ENCODE peak calls at places on chromosomes 5 and 9, in ten cellular contexts. U is glomerular endothelial cell; I is stimulated activated naive CD8-positive, alpha-beta T cell treated with anti-CD3 and anti-CD28 coated beads, Interleukin-15, Interleukin-2, amounts not matched to agents 100 U/mL and 50 U/mL, for 24 hours; L is neural crest cell; C is CD4-positive, alpha-beta memory T cell; J is HCT116; R is Right ventricle myocardium superior; F is anterior cingulate cortex; V is NCI-H1105 treated with DMSO at 0.1 percent for 48 hours; H is HEK293T. P is an unnamed sample.

GRCh38 chr5:179864686-179865085 is 6.1 kb upstream of the MRNIP start:
- DNase-seq in U (no peak), I (no peak), L (no peak), C (no peak), J (no peak), R (no peak), F (no peak), V (no peak), H (no peak), P (peak)

GRCh38 chr5:57950616-57951228 is 468.1 kb upstream of the ACTBL2 start:
- DNase-seq in U (no peak), I (no peak), L (no peak), C (no peak), J (no peak), R (no peak), F (no peak), V (no peak), H (no peak), P (no peak)

GRCh38 chr5:17860660-17861315 is 226.5 kb downstream of the TAF11L14 start:
- DNase-seq in U (no peak), I (no peak), L (no peak), C (no peak), J (no peak), R (no peak), F (no peak), V (no peak), H (no peak), P (no peak)

GRCh38 chr5:167845952-167846351 is 445.5 kb upstream of the WWC1 start:
- DNase-seq in U (no peak), I (no peak), L (no peak), C (no peak), J (no peak), R (no peak), F (no peak), V (no peak), H (no peak), P (no peak)

GRCh38 chr5:59525957-59526356 is 367.6 kb downstream of the PDE4D start:
- DNase-seq in U (no peak), I (no peak), L (no peak), C (no peak), J (no peak), R (no peak), F (no peak), V (no peak), H (no peak), P (no peak)

GRCh38 chr5:112379541-112380325 is 39.3 kb downstream of the EPB41L4A start:
- DNase-seq in U (no peak), I (no peak), L (no peak), C (no peak), J (no peak), R (no peak), F (no peak), V (no peak), H (no peak), P (no peak)

GRCh38 chr9:130362691-130363090 is 82.1 kb upstream of the ASS1 start:
- DNase-seq in U (no peak), I (no peak), L (no peak), C (no peak), J (no peak), R (no peak), F (no peak), V (no peak), H (no peak), P (no peak)

GRCh38 chr5:143083006-143083405 is 312.8 kb downstream of the ARHGAP26 start:
- DNase-seq in U (no peak), I (no peak), L (no peak), C (no peak), J (no peak), R (no peak), F (no peak), V (no peak), H (no peak), P (no peak)

GRCh38 chr5:56128166-56128565 is 105.0 kb downstream of the ANKRD55 start:
- DNase-seq in U (no peak), I (peak), L (no peak), C (peak), J (no peak), R (peak), F (no peak), V (no peak), H (no peak), P (no peak)

GRCh38 chr5:97909541-97909940 is 726.5 kb upstream of the RIOK2 start:
- DNase-seq in U (no peak), I (no peak), L (no peak), C (no peak), J (no peak), R (no peak), F (no peak), V (no peak), H (no peak), P (no peak)

GRCh38 chr5:111627862-111628261 is 115.5 kb upstream of the STARD4 start:
- DNase-seq in U (no peak), I (peak), L (no peak), C (no peak), J (no peak), R (no peak), F (no peak), V (no peak), H (no peak), P (no peak)

GRCh38 chr9:100670719-100671118 is 92.8 kb downstream of the CAVIN4 start:
- DNase-seq in U (no peak), I (no peak), L (no peak), C (no peak), J (no peak), R (no peak), F (no peak), V (peak), H (no peak), P (no peak)

GRCh38 chr5:120139039-120139438 is 325.1 kb upstream of the PRR16 start:
- DNase-seq in U (peak), I (no peak), L (no peak), C (no peak), J (no peak), R (no peak), F (no peak), V (no peak), H (no peak), P (no peak)

GRCh38 chr9:132350861-132351315 is 3.9 kb downstream of the SETX start:
- DNase-seq in U (no peak), I (peak), L (no peak), C (peak), J (no peak), R (no peak), F (no peak), V (no peak), H (no peak), P (peak)

GRCh38 chr9:68951879-68952659 is 61.8 kb downstream of the PRKACG start:
- DNase-seq in U (no peak), I (no peak), L (no peak), C (no peak), J (no peak), R (no peak), F (peak), V (no peak), H (no peak), P (no peak)

GRCh38 chr9:110842976-110843375 is 174.4 kb downstream of the MUSK start:
- DNase-seq in U (no peak), I (no peak), L (no peak), C (no peak), J (no peak), R (no peak), F (no peak), V (no peak), H (no peak), P (no peak)

GRCh38 chr9:26500471-26500870 is 392.1 kb downstream of the CAAP1 start:
- DNase-seq in U (no peak), I (no peak), L (no peak), C (no peak), J (no peak), R (no peak), F (no peak), V (no peak), H (no peak), P (no peak)

GRCh38 chr9:92208693-92209524 is 84.6 kb downstream of the IARS1 start:
- DNase-seq in U (no peak), I (no peak), L (no peak), C (no peak), J (no peak), R (no peak), F (no peak), V (no peak), H (no peak), P (no peak)

GRCh38 chr5:122726990-122727616 is 47.8 kb upstream of the SNX2 start:
- DNase-seq in U (peak), I (no peak), L (no peak), C (no peak), J (peak), R (no peak), F (no peak), V (no peak), H (no peak), P (no peak)

P was measured in B cell.